ENCODE peak calls at places on chromosome X, in five cellular contexts. One of them, this sample, is unnamed.

GRCh38 chrX:1589356-1590130 is 1.9 kb upstream of the AKAP17A start:
- DNase-seq in SK-N-SH: no peak
- DNase-seq in Karpas-422: no peak
- DNase-seq in GM23338: peak
- DNase-seq in GM23248: no peak
- DNase-seq in this sample: no peak

GRCh38 chrX:47568656-47569295 is 7.8 kb downstream of the ARAF start:
- DNase-seq in SK-N-SH: peak
- DNase-seq in GM23338: peak
- DNase-seq in GM23248: no peak
- DNase-seq in Karpas-422: peak
- DNase-seq in this sample: peak

GRCh38 chrX:25003066-25003849 is 12.5 kb downstream of the ARX start:
- DNase-seq in SK-N-SH: no peak
- DNase-seq in GM23248: no peak
- DNase-seq in GM23338: peak
- DNase-seq in Karpas-422: no peak
- DNase-seq in this sample: peak

GRCh38 chrX:8201896-8202331 is 30.8 kb upstream of the VCX2 start:
- DNase-seq in GM23338: no peak
- DNase-seq in Karpas-422: no peak
- DNase-seq in GM23248: no peak
- DNase-seq in SK-N-SH: no peak
- DNase-seq in this sample: peak

GRCh38 chrX:39645059-39645895 is 452.5 kb downstream of the BCOR start:
- DNase-seq in SK-N-SH: no peak
- DNase-seq in GM23248: peak
- DNase-seq in GM23338: no peak
- DNase-seq in Karpas-422: no peak
- DNase-seq in this sample: peak

GRCh38 chrX:45769919-45770582 is 569.4 kb upstream of the DIPK2B start:
- DNase-seq in SK-N-SH: peak
- DNase-seq in Karpas-422: no peak
- DNase-seq in GM23248: peak
- DNase-seq in GM23338: no peak
- DNase-seq in this sample: peak

GRCh38 chrX:39736219-39737211 is 361.2 kb downstream of the BCOR start:
- DNase-seq in GM23338: no peak
- DNase-seq in GM23248: peak
- DNase-seq in SK-N-SH: peak
- DNase-seq in Karpas-422: no peak
- DNase-seq in this sample: no peak

GRCh38 chrX:15908891-15909290 is 54.3 kb upstream of the AP1S2 start:
- DNase-seq in Karpas-422: no peak
- DNase-seq in GM23338: no peak
- DNase-seq in SK-N-SH: no peak
- DNase-seq in GM23248: no peak
- DNase-seq in this sample: peak

GRCh38 chrX:153924149-153924861 is 1.8 kb downstream of the ARHGAP4 start:
- DNase-seq in GM23248: peak
- DNase-seq in Karpas-422: peak
- DNase-seq in SK-N-SH: no peak
- DNase-seq in GM23338: peak
- DNase-seq in this sample: peak

GRCh38 chrX:69424161-69424560 is 80.0 kb upstream of the NALF2 start:
- DNase-seq in GM23248: peak
- DNase-seq in GM23338: peak
- DNase-seq in Karpas-422: peak
- DNase-seq in SK-N-SH: peak
- DNase-seq in this sample: peak

GRCh38 chrX:36431819-36432218 is 512.3 kb downstream of the CFAP47 start:
- DNase-seq in SK-N-SH: no peak
- DNase-seq in Karpas-422: no peak
- DNase-seq in GM23248: peak
- DNase-seq in GM23338: no peak
- DNase-seq in this sample: no peak

GRCh38 chrX:110363241-110363640 is 4.6 kb downstream of the RTL9 start:
- DNase-seq in GM23248: no peak
- DNase-seq in GM23338: no peak
- DNase-seq in Karpas-422: no peak
- DNase-seq in SK-N-SH: no peak
- DNase-seq in this sample: no peak

GRCh38 chrX:72271812-72272211 is 5.2 kb downstream of the RPS4X start:
- DNase-seq in SK-N-SH: no peak
- DNase-seq in Karpas-422: no peak
- DNase-seq in GM23338: no peak
- DNase-seq in GM23248: no peak
- DNase-seq in this sample: no peak

GRCh38 chrX:36198575-36198974 is 279.0 kb downstream of the CFAP47 start:
- DNase-seq in Karpas-422: no peak
- DNase-seq in GM23248: no peak
- DNase-seq in SK-N-SH: no peak
- DNase-seq in GM23338: peak
- DNase-seq in this sample: no peak

GRCh38 chrX:33252306-33252825 is 41.0 kb upstream of the DMD start:
- DNase-seq in Karpas-422: no peak
- DNase-seq in GM23338: peak
- DNase-seq in GM23248: no peak
- DNase-seq in SK-N-SH: no peak
- DNase-seq in this sample: no peak

GRCh38 chrX:40877869-40878268 is 142.5 kb upstream of the MED14 start:
- DNase-seq in SK-N-SH: peak
- DNase-seq in Karpas-422: peak
- DNase-seq in GM23248: peak
- DNase-seq in GM23338: no peak
- DNase-seq in this sample: no peak

GRCh38 chrX:39900788-39901170 is 197.0 kb downstream of the BCOR start:
- DNase-seq in GM23248: peak
- DNase-seq in SK-N-SH: peak
- DNase-seq in Karpas-422: no peak
- DNase-seq in GM23338: peak
- DNase-seq in this sample: peak

GRCh38 chrX:123869488-123869887 is 9.6 kb downstream of the XIAP start:
- DNase-seq in Karpas-422: no peak
- DNase-seq in GM23248: peak
- DNase-seq in SK-N-SH: no peak
- DNase-seq in GM23338: no peak
- DNase-seq in this sample: no peak

GRCh38 chrX:42708222-42708621 is 69.7 kb downstream of the PPP1R2C start:
- DNase-seq in GM23338: no peak
- DNase-seq in Karpas-422: no peak
- DNase-seq in GM23248: peak
- DNase-seq in SK-N-SH: no peak
- DNase-seq in this sample: no peak

GRCh38 chrX:125998432-125998831 is 167.7 kb downstream of the DCAF12L2 start:
- DNase-seq in Karpas-422: peak
- DNase-seq in GM23338: peak
- DNase-seq in SK-N-SH: peak
- DNase-seq in GM23248: peak
- DNase-seq in this sample: peak

GRCh38 chrX:51395474-51395806 is 62.8 kb downstream of the NUDT10 start:
- DNase-seq in SK-N-SH: no peak
- DNase-seq in Karpas-422: no peak
- DNase-seq in GM23338: no peak
- DNase-seq in GM23248: no peak
- DNase-seq in this sample: no peak

GRCh38 chrX:43860646-43861370 is 21.4 kb downstream of the MAOB start:
- DNase-seq in GM23248: peak
- DNase-seq in Karpas-422: no peak
- DNase-seq in SK-N-SH: peak
- DNase-seq in GM23338: no peak
- DNase-seq in this sample: no peak

GRCh38 chrX:13511557-13512330 is 57.7 kb upstream of the EGFL6 start:
- DNase-seq in GM23248: no peak
- DNase-seq in Karpas-422: no peak
- DNase-seq in GM23338: no peak
- DNase-seq in SK-N-SH: no peak
- DNase-seq in this sample: no peak

GRCh38 chrX:29295987-29296680 is 708.9 kb downstream of the IL1RAPL1 start:
- DNase-seq in Karpas-422: no peak
- DNase-seq in GM23338: no peak
- DNase-seq in SK-N-SH: no peak
- DNase-seq in GM23248: peak
- DNase-seq in this sample: no peak

GRCh38 chrX:24479924-24480722 is 15.0 kb downstream of the PDK3 start:
- DNase-seq in SK-N-SH: no peak
- DNase-seq in GM23248: no peak
- DNase-seq in Karpas-422: no peak
- DNase-seq in GM23338: no peak
- DNase-seq in this sample: no peak

GRCh38 chrX:132745593-132745992 is 212.8 kb downstream of the HS6ST2 start:
- DNase-seq in GM23248: no peak
- DNase-seq in SK-N-SH: no peak
- DNase-seq in Karpas-422: no peak
- DNase-seq in GM23338: no peak
- DNase-seq in this sample: no peak

GRCh38 chrX:1596676-1597344 is 5.4 kb downstream of the AKAP17A start:
- DNase-seq in GM23338: no peak
- DNase-seq in SK-N-SH: no peak
- DNase-seq in Karpas-422: no peak
- DNase-seq in GM23248: no peak
- DNase-seq in this sample: no peak

GRCh38 chrX:9231491-9231890 is 197.6 kb upstream of the FAM9B start:
- DNase-seq in GM23248: peak
- DNase-seq in Karpas-422: no peak
- DNase-seq in SK-N-SH: no peak
- DNase-seq in GM23338: no peak
- DNase-seq in this sample: no peak

GRCh38 chrX:75291611-75292010 is 17.7 kb downstream of the UPRT start:
- DNase-seq in GM23248: no peak
- DNase-seq in SK-N-SH: no peak
- DNase-seq in Karpas-422: no peak
- DNase-seq in GM23338: no peak
- DNase-seq in this sample: no peak

GRCh38 chrX:133412246-133412645 is 3.0 kb downstream of the GPC4 start:
- DNase-seq in Karpas-422: no peak
- DNase-seq in GM23248: peak
- DNase-seq in GM23338: no peak
- DNase-seq in SK-N-SH: no peak
- DNase-seq in this sample: peak

GRCh38 chrX:106415276-106415895 is 196.4 kb upstream of the RADX start:
- DNase-seq in GM23248: peak
- DNase-seq in GM23338: peak
- DNase-seq in Karpas-422: peak
- DNase-seq in SK-N-SH: peak
- DNase-seq in this sample: peak

GRCh38 chrX:107718156-107718621 is 57.4 kb downstream of the TSC22D3 start:
- DNase-seq in GM23248: peak
- DNase-seq in SK-N-SH: peak
- DNase-seq in Karpas-422: peak
- DNase-seq in GM23338: peak
- DNase-seq in this sample: peak
- H3K4me2 ChIP-seq in GM23248: no peak
- H3K4me2 ChIP-seq in SK-N-SH: no peak
- H3K4me2 ChIP-seq in Karpas-422: peak
- H3K4me2 ChIP-seq in GM23338: no peak
- H3K4me2 ChIP-seq in this sample: no peak

GRCh38 chrX:134975516-134975915 is 15.3 kb upstream of the SMIM10 start:
- DNase-seq in Karpas-422: no peak
- DNase-seq in GM23338: no peak
- DNase-seq in SK-N-SH: no peak
- DNase-seq in GM23248: no peak
- DNase-seq in this sample: no peak
- H2AFZ ChIP-seq in Karpas-422: no peak
- H2AFZ ChIP-seq in GM23338: no peak
- H2AFZ ChIP-seq in SK-N-SH: no peak
- H2AFZ ChIP-seq in GM23248: no peak
- H2AFZ ChIP-seq in this sample: no peak

GRCh38 chrX:104742345-104742744 is 176.3 kb downstream of the IL1RAPL2 start:
- DNase-seq in GM23248: no peak
- DNase-seq in GM23338: no peak
- DNase-seq in Karpas-422: no peak
- DNase-seq in SK-N-SH: no peak
- DNase-seq in this sample: no peak
- H3K4me2 ChIP-seq in GM23248: no peak
- H3K4me2 ChIP-seq in GM23338: no peak
- H3K4me2 ChIP-seq in Karpas-422: no peak
- H3K4me2 ChIP-seq in SK-N-SH: no peak
- H3K4me2 ChIP-seq in this sample: no peak

GRCh38 chrX:107985032-107985431 is 2.9 kb upstream of the TEX13B start:
- DNase-seq in GM23248: no peak
- DNase-seq in Karpas-422: peak
- DNase-seq in GM23338: no peak
- DNase-seq in SK-N-SH: no peak
- DNase-seq in this sample: no peak
- H2AFZ ChIP-seq in GM23248: no peak
- H2AFZ ChIP-seq in Karpas-422: no peak
- H2AFZ ChIP-seq in GM23338: no peak
- H2AFZ ChIP-seq in SK-N-SH: no peak
- H2AFZ ChIP-seq in this sample: no peak

GRCh38 chrX:18702362-18703195 is 4.9 kb upstream of the PPEF1 start:
- DNase-seq in GM23338: no peak
- DNase-seq in GM23248: peak
- DNase-seq in SK-N-SH: no peak
- DNase-seq in Karpas-422: no peak
- DNase-seq in this sample: no peak
- H3K4me2 ChIP-seq in GM23338: no peak
- H3K4me2 ChIP-seq in GM23248: no peak
- H3K4me2 ChIP-seq in SK-N-SH: peak
- H3K4me2 ChIP-seq in Karpas-422: no peak
- H3K4me2 ChIP-seq in this sample: no peak

DNA sequence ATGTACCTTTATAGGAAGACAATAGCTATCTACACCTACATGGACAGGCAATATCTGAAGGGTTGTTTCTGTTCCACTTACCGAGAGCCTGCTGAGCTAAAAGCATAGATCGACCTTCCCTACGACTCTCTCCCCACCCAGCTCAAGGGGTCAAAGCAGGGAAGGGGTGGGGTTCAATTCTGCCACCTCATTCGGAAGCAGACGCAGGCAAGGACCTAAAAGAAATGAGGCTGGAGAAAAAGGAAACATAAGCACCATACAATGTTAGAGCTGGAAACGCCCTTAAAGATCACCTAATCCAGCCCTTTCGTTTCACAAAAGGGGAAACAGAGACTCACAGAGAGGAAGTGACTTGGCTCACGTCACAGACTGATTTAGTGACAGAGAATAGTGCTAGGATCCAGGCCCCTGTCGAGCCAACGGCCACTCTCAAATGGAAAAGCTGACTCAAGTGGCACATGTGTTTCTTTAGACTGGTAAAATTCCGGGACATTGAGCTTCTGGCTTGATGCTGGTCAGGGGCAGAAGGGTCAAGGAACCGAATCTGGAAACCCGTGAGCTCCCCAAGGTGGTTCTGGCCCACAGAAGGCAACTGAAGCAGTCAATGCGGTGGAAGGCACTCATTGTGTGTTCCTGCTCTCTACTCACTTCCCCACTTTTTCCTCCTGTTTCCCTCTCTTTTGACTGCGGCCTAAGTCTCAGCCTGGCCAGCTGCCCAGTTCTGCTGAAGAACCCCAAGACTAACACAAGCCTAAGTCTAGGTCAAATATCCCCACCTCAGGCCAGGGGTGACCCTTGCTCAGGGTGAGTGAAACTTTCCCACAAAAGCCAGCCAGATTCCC is 7.5 kb downstream of the SEPTIN6 start:
- DNase-seq in SK-N-SH: no peak
- DNase-seq in GM23248: peak
- DNase-seq in Karpas-422: peak
- DNase-seq in GM23338: no peak
- DNase-seq in this sample: no peak
- H2AFZ ChIP-seq in SK-N-SH: peak
- H2AFZ ChIP-seq in GM23248: peak
- H2AFZ ChIP-seq in Karpas-422: peak
- H2AFZ ChIP-seq in GM23338: no peak
- H2AFZ ChIP-seq in this sample: no peak

GRCh38 chrX:26262121-26262523 is 46.2 kb downstream of the MAGEB5 start:
- DNase-seq in GM23338: no peak
- DNase-seq in GM23248: no peak
- DNase-seq in SK-N-SH: no peak
- DNase-seq in Karpas-422: no peak
- DNase-seq in this sample: no peak
- H3K4me2 ChIP-seq in GM23338: no peak
- H3K4me2 ChIP-seq in GM23248: no peak
- H3K4me2 ChIP-seq in SK-N-SH: no peak
- H3K4me2 ChIP-seq in Karpas-422: no peak
- H3K4me2 ChIP-seq in this sample: no peak